ENCODE peak calls at places on chromosomes 1 and 21, in eight cellular contexts. One of them, this sample, is unnamed.

GRCh38 chr21:19475525-19475924 is 1071.9 kb upstream of the TMPRSS15 start:
- DNase-seq in natural killer cell: no peak
- DNase-seq in endothelial cell: no peak
- DNase-seq in NCI-H2107: no peak
- DNase-seq in NT2/D1: no peak
- DNase-seq in globus pallidus: no peak
- DNase-seq in activated T-helper 1 cell treated with anti-CD3 and anti-CD28 coated beads, Interleukin-2, amount 50 U/mL, for 16 hours: no peak
- DNase-seq in NCI-H2081: no peak
- DNase-seq in this sample: no peak

GRCh38 chr1:45924736-45925135 is 121.3 kb downstream of the MAST2 start:
- DNase-seq in natural killer cell: no peak
- DNase-seq in endothelial cell: no peak
- DNase-seq in NCI-H2107: no peak
- DNase-seq in NT2/D1: no peak
- DNase-seq in globus pallidus: no peak
- DNase-seq in activated T-helper 1 cell treated with anti-CD3 and anti-CD28 coated beads, Interleukin-2, amount 50 U/mL, for 16 hours: no peak
- DNase-seq in NCI-H2081: no peak
- DNase-seq in this sample: no peak

GRCh38 chr1:241096982-241097381 is 260.0 kb downstream of the RGS7 start:
- DNase-seq in natural killer cell: no peak
- DNase-seq in endothelial cell: no peak
- DNase-seq in NCI-H2107: no peak
- DNase-seq in NT2/D1: no peak
- DNase-seq in globus pallidus: no peak
- DNase-seq in activated T-helper 1 cell treated with anti-CD3 and anti-CD28 coated beads, Interleukin-2, amount 50 U/mL, for 16 hours: no peak
- DNase-seq in NCI-H2081: no peak
- DNase-seq in this sample: no peak

GRCh38 chr21:29888437-29888836 is 51.4 kb downstream of the GRIK1 start:
- DNase-seq in natural killer cell: no peak
- DNase-seq in endothelial cell: no peak
- DNase-seq in NCI-H2107: no peak
- DNase-seq in NT2/D1: no peak
- DNase-seq in globus pallidus: no peak
- DNase-seq in activated T-helper 1 cell treated with anti-CD3 and anti-CD28 coated beads, Interleukin-2, amount 50 U/mL, for 16 hours: no peak
- DNase-seq in NCI-H2081: no peak
- DNase-seq in this sample: no peak

GRCh38 chr1:208045410-208046252 is 134.7 kb upstream of the CD34 start:
- DNase-seq in natural killer cell: no peak
- DNase-seq in endothelial cell: no peak
- DNase-seq in NCI-H2107: no peak
- DNase-seq in NT2/D1: no peak
- DNase-seq in globus pallidus: no peak
- DNase-seq in activated T-helper 1 cell treated with anti-CD3 and anti-CD28 coated beads, Interleukin-2, amount 50 U/mL, for 16 hours: no peak
- DNase-seq in NCI-H2081: no peak
- DNase-seq in this sample: no peak

GRCh38 chr1:235901461-235901860 is 34.8 kb upstream of the LYST start:
- DNase-seq in natural killer cell: no peak
- DNase-seq in endothelial cell: no peak
- DNase-seq in NCI-H2107: no peak
- DNase-seq in NT2/D1: no peak
- DNase-seq in globus pallidus: no peak
- DNase-seq in activated T-helper 1 cell treated with anti-CD3 and anti-CD28 coated beads, Interleukin-2, amount 50 U/mL, for 16 hours: no peak
- DNase-seq in NCI-H2081: no peak
- DNase-seq in this sample: no peak

GRCh38 chr1:203926025-203926540 is 64.7 kb downstream of the SNRPE start:
- DNase-seq in natural killer cell: no peak
- DNase-seq in endothelial cell: no peak
- DNase-seq in NCI-H2107: no peak
- DNase-seq in NT2/D1: no peak
- DNase-seq in globus pallidus: no peak
- DNase-seq in activated T-helper 1 cell treated with anti-CD3 and anti-CD28 coated beads, Interleukin-2, amount 50 U/mL, for 16 hours: no peak
- DNase-seq in NCI-H2081: no peak
- DNase-seq in this sample: no peak

GRCh38 chr1:155967410-155968400 is 10.6 kb downstream of the ARHGEF2 start:
- DNase-seq in natural killer cell: no peak
- DNase-seq in endothelial cell: peak
- DNase-seq in NCI-H2107: no peak
- DNase-seq in NT2/D1: no peak
- DNase-seq in globus pallidus: no peak
- DNase-seq in activated T-helper 1 cell treated with anti-CD3 and anti-CD28 coated beads, Interleukin-2, amount 50 U/mL, for 16 hours: no peak
- DNase-seq in NCI-H2081: no peak
- DNase-seq in this sample: no peak

GRCh38 chr1:109805486-109806180 is 41.9 kb upstream of the EPS8L3 start:
- DNase-seq in natural killer cell: no peak
- DNase-seq in endothelial cell: no peak
- DNase-seq in NCI-H2107: no peak
- DNase-seq in NT2/D1: no peak
- DNase-seq in globus pallidus: no peak
- DNase-seq in activated T-helper 1 cell treated with anti-CD3 and anti-CD28 coated beads, Interleukin-2, amount 50 U/mL, for 16 hours: no peak
- DNase-seq in NCI-H2081: no peak
- DNase-seq in this sample: no peak

This sample was measured in SK-N-DZ.